ENCODE peak calls at places on chromosome 17, in five cellular contexts. O is Panc1, V is K562, L is HL-60, N is HepG2. A is an unnamed sample.

GRCh38 chr17:61397086-61397842 is 2.4 kb upstream of the TBX2 start:
- DNase-seq in N (no peak), V (no peak), L (no peak), O (no peak), A (peak)

GRCh38 chr17:37742762-37743611 is 1.9 kb downstream of the HNF1B start:
- DNase-seq in N (peak), V (no peak), L (no peak), O (no peak), A (peak)

GRCh38 chr17:58176200-58176599 is 9.4 kb downstream of the OR4D2 start:
- DNase-seq in N (no peak), V (no peak), O (no peak), L (no peak), A (no peak)

GRCh38 chr17:41689497-41690299 is 1.0 kb downstream of the EIF1 start:
- DNase-seq in V (no peak), N (peak), O (no peak), L (peak), A (peak)

GRCh38 chr17:66493283-66494019 is 191.0 kb downstream of the PRKCA start:
- DNase-seq in L (peak), O (no peak), V (no peak), N (no peak), A (no peak)

GRCh38 chr17:71330099-71330375 is 790.8 kb upstream of the SOX9 start:
- DNase-seq in V (no peak), L (no peak), N (no peak), O (no peak), A (no peak)

GRCh38 chr17:65290041-65290440 is 152.9 kb downstream of the RGS9 start:
- DNase-seq in N (no peak), L (no peak), V (no peak), O (no peak), A (no peak)

GRCh38 chr17:46143827-46144236 is 49.4 kb downstream of the KANSL1 start:
- DNase-seq in V (no peak), N (no peak), O (no peak), L (no peak), A (no peak)

GRCh38 chr17:334974-335481 is 17.6 kb downstream of the RPH3AL start:
- DNase-seq in V (no peak), N (no peak), L (no peak), O (no peak), A (no peak)

GRCh38 chr17:48678141-48678971 is 44.0 kb downstream of the PRAC1 start:
- DNase-seq in V (peak), N (peak), L (peak), O (no peak), A (peak)

GRCh38 chr17:58755577-58756245 is at the start of gene PPM1E:
- DNase-seq in V (peak), L (peak), N (peak), O (no peak), A (peak)

GRCh38 chr17:44439168-44439567 is 49.7 kb upstream of the ITGA2B start:
- DNase-seq in L (no peak), N (no peak), O (no peak), V (no peak), A (no peak)

GRCh38 chr17:51957746-51958145 is 200.8 kb downstream of the CA10 start:
- DNase-seq in N (no peak), V (no peak), L (no peak), O (no peak), A (no peak)

GRCh38 chr17:83154311-83155127 is 75.1 kb downstream of the METRNL start:
- DNase-seq in L (no peak), O (no peak), V (no peak), N (no peak), A (no peak)

GRCh38 chr17:20190605-20191004 is 181.4 kb downstream of the SPECC1 start:
- DNase-seq in O (no peak), V (no peak), N (no peak), L (no peak), A (no peak)

GRCh38 chr17:64498308-64499203 is 1.7 kb upstream of the POLG2 start:
- DNase-seq in L (no peak), V (no peak), N (no peak), O (no peak), A (no peak)

GRCh38 chr17:72102366-72102765 is 18.5 kb upstream of the SOX9 start:
- DNase-seq in L (no peak), N (no peak), O (no peak), V (no peak), A (no peak)

GRCh38 chr17:50517504-50518264 is 9.4 kb downstream of the MYCBPAP start:
- DNase-seq in L (no peak), O (no peak), N (peak), V (no peak), A (no peak)

GRCh38 chr17:40490289-40490853 is 11.1 kb downstream of the TNS4 start:
- DNase-seq in L (peak), N (no peak), V (peak), O (no peak), A (peak)

GRCh38 chr17:12821376-12821940 is 32.2 kb downstream of the ARHGAP44 start:
- DNase-seq in V (no peak), L (no peak), N (no peak), O (no peak), A (no peak)

GRCh38 chr17:12812877-12813276 is 23.6 kb downstream of the ARHGAP44 start:
- DNase-seq in L (no peak), N (no peak), V (no peak), O (no peak), A (no peak)

GRCh38 chr17:12814718-12815117 is 25.4 kb downstream of the ARHGAP44 start:
- DNase-seq in O (no peak), L (no peak), V (no peak), N (no peak), A (no peak)

GRCh38 chr17:12813680-12814079 is 24.4 kb downstream of the ARHGAP44 start:
- DNase-seq in O (no peak), L (no peak), N (no peak), V (no peak), A (no peak)

GRCh38 chr17:12815642-12816141 is 26.4 kb downstream of the ARHGAP44 start:
- DNase-seq in O (no peak), V (no peak), L (no peak), N (no peak), A (no peak)
- TF ChIP-seq POLR2AphosphoS5 in O (no peak), V (no peak), L (no peak), N (no peak), A (no peak)

GRCh38 chr17:7552621-7553051 is 3.8 kb downstream of the TNFSF12 start:
- DNase-seq in V (no peak), N (no peak), L (peak), O (no peak), A (no peak)

GRCh38 chr17:7549401-7550055 is 670 bp downstream of the TNFSF12 start:
- DNase-seq in L (no peak), N (no peak), O (no peak), V (no peak), A (no peak)

GRCh38 chr17:7548585-7549400 is at the start of gene TNFSF12:
- DNase-seq in N (no peak), O (no peak), V (peak), L (no peak), A (peak)

GRCh38 chr17:7551396-7551795 is 2.5 kb downstream of the TNFSF12 start:
- DNase-seq in V (no peak), L (no peak), O (no peak), N (peak), A (no peak)

DNA sequence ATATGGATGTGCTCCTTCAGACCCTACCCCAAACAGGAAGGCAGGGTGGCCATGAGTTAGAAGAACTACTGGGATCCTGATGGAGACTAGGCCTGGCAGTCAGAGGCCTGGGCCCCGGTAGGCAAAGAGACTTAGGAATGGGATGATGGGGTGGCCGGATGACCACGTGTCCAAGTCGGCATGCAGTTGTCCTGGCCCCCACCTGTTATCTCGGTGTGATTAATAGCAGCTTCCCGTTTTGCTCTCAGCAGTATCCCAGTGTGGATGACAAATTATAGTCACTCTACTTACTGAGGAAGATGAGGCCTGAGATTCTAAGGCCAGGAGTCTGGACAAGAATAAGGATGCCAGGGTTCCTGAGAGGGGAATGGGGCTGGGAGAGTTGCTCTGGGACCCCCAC is 1.5 kb downstream of the TNFSF12 start:
- DNase-seq in N (no peak), V (no peak), L (no peak), O (no peak), A (no peak)
- TF ChIP-seq REST in N (no peak), V (no peak), L (no peak), O (no peak), A (no peak)

GRCh38 chr17:67569873-67570272 is 147.9 kb upstream of the NOL11 start:
- DNase-seq in O (no peak), L (peak), V (no peak), N (no peak), A (no peak)
- TF ChIP-seq POLR2AphosphoS5 in O (no peak), L (no peak), V (no peak), N (no peak), A (no peak)

GRCh38 chr17:68390888-68391545 is 66.3 kb downstream of the WIPI1 start:
- DNase-seq in O (no peak), N (no peak), V (no peak), L (no peak), A (no peak)
- TF ChIP-seq REST in O (no peak), N (no peak), V (no peak), L (no peak), A (no peak)

GRCh38 chr17:76581515-76581914 is 4.1 kb downstream of the ST6GALNAC2 start:
- DNase-seq in V (no peak), L (no peak), O (no peak), N (no peak), A (no peak)
- TF ChIP-seq POLR2AphosphoS5 in V (no peak), L (no peak), O (no peak), N (no peak), A (no peak)

DNA sequence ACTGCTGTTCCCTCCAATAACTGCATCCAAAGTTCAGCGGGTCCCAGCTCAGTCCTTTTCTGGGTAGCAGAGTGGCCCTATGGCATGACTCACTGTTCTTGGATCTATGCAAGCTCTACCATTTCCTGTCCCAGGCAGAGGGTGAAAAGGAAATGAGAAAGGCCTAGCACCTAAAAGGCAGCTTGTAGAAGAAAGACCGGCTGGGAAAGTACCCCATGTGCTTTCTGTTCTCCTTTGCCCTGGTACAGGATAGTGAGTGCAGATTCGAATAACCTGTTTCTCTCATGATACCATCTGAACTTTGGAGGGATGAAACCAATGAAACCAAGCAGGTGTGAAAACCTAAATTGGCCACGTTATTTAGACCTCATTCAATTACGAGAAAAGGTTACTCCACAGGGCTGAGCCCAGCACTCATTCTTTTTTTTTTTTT is 12.7 kb upstream of the HASPIN start:
- DNase-seq in N (no peak), O (no peak), L (no peak), V (no peak), A (no peak)
- TF ChIP-seq REST in N (no peak), O (no peak), L (no peak), V (no peak), A (no peak)

GRCh38 chr17:60390881-60391418 is 983 bp downstream of the USP32 start:
- DNase-seq in O (no peak), V (no peak), N (peak), L (peak), A (peak)

GRCh38 chr17:60392845-60393702 is 1.1 kb upstream of the USP32 start:
- DNase-seq in O (no peak), L (peak), N (peak), V (peak), A (peak)

GRCh38 chr17:60391419-60392041 is 403 bp downstream of the USP32 start:
- DNase-seq in L (no peak), V (no peak), O (no peak), N (no peak), A (no peak)

GRCh38 chr17:60393840-60394529 is 2.1 kb upstream of the USP32 start:
- DNase-seq in L (peak), N (no peak), V (no peak), O (no peak), A (no peak)

GRCh38 chr17:60392042-60392844 is at the start of gene USP32:
- DNase-seq in L (peak), V (peak), N (peak), O (peak), A (peak)
- TF ChIP-seq POLR2AphosphoS5 in L (peak), V (peak), N (peak), O (peak), A (peak)

GRCh38 chr17:28758411-28759121 is 14.8 kb downstream of the TRAF4 start:
- DNase-seq in O (no peak), L (no peak), V (no peak), N (no peak), A (no peak)

GRCh38 chr17:28760561-28760960 is 16.8 kb downstream of the TRAF4 start:
- DNase-seq in V (no peak), N (no peak), L (no peak), O (no peak), A (no peak)

GRCh38 chr17:28763137-28763799 is 19.5 kb downstream of the TRAF4 start:
- DNase-seq in N (no peak), L (no peak), V (no peak), O (no peak), A (no peak)

GRCh38 chr17:28759296-28759865 is 15.6 kb downstream of the TRAF4 start:
- DNase-seq in V (no peak), L (no peak), O (no peak), N (no peak), A (no peak)

DNA sequence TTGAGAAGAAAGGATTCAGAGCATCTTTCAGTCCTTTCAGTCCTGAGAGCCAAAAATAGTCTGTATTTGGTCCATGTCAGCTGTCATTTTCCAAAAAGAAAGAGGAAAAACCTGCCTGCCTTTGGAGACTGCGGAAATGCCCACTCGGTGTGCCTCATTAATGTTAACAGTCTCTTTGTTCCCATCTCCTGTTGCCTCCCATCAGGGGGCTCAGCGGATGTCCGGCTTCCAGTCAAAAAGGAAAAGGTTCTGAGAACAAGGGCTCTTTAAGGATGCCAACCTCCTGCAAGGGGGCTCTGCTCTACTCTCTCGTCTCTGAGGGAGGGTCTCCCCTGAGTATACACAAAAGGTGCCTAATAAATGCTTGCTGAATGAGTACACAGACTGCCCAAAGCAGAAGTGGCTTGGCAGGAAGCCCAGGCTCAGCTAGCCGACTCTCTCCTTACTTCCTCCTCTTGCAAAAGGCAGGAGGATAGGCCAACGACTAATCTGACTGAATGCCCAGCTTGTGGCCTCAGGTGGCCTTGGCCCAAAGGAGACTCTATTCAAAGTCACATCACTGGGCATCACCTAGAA is 17.3 kb downstream of the TRAF4 start:
- DNase-seq in N (no peak), L (peak), V (no peak), O (no peak), A (no peak)
- TF ChIP-seq REST in N (no peak), L (no peak), V (no peak), O (no peak), A (no peak)

GRCh38 chr17:80409626-80410025 is 5.3 kb upstream of the ENDOV start:
- DNase-seq in O (no peak), L (no peak), V (no peak), N (no peak), A (no peak)

GRCh38 chr17:80413771-80414507 is 1.0 kb upstream of the ENDOV start:
- DNase-seq in O (no peak), L (no peak), V (peak), N (no peak), A (no peak)

GRCh38 chr17:80414508-80414802 is 512 bp upstream of the ENDOV start:
- DNase-seq in N (peak), V (peak), O (no peak), L (no peak), A (no peak)

DNA sequence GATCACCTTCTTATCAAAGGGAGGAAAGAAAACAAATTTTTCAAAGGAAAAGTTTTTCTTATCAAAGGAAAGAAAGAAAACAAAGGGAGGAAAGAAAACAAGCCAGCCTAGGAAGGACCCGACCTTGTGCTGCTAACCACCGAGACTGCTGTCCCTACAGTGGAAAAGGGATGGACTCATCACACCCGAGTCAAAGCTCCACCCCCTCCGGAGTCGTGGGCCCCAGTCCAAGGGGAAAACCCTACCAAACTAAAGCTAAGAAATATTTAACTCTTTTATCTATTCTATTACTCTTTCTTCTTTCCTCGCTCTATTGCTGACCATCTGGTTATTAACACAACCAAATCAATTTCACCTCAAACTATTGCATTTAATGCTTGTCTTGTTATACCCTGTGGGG is 6.1 kb upstream of the ENDOV start:
- DNase-seq in L (no peak), O (no peak), V (no peak), N (no peak), A (no peak)
- TF ChIP-seq POLR2AphosphoS5 in L (no peak), O (no peak), V (no peak), N (no peak), A (no peak)